ENCODE peak calls at places on chromosomes 7 and 10, in six cellular contexts. X, L, A, V, P and D are unnamed samples.

GRCh38 chr7:145082366-145083240 is 246.8 kb upstream of the TPK1 start:
- DNase-seq in X (no peak), L (no peak), A (no peak), V (no peak), P (no peak), D (no peak)

GRCh38 chr10:78417425-78418370 is 384.0 kb downstream of the RPS24 start:
- DNase-seq in X (no peak), L (no peak), A (no peak), V (no peak), P (no peak), D (no peak)

GRCh38 chr10:100989088-100989487 is 1.7 kb downstream of the TWNK start:
- DNase-seq in X (no peak), L (no peak), A (no peak), V (no peak), P (no peak), D (no peak)

GRCh38 chr10:71765907-71766716 is 7.2 kb downstream of the VSIR start:
- DNase-seq in X (no peak), L (no peak), A (no peak), V (no peak), P (no peak), D (no peak)

GRCh38 chr10:49312291-49312869 is 13.4 kb downstream of the C10orf71 start:
- DNase-seq in X (no peak), L (no peak), A (no peak), V (no peak), P (no peak), D (no peak)

GRCh38 chr7:18384491-18385143 is 110.9 kb upstream of the HDAC9 start:
- DNase-seq in X (no peak), L (no peak), A (no peak), V (no peak), P (no peak), D (no peak)

GRCh38 chr10:24762966-24763623 is 39.4 kb upstream of the ARHGAP21 start:
- DNase-seq in X (no peak), L (no peak), A (peak), V (no peak), P (peak), D (no peak)

GRCh38 chr7:27409776-27410175 is 167.2 kb downstream of the EVX1 start:
- DNase-seq in X (no peak), L (no peak), A (no peak), V (no peak), P (no peak), D (no peak)

GRCh38 chr10:5596611-5597341 is 69.6 kb downstream of the ASB13 start:
- DNase-seq in X (no peak), L (no peak), A (no peak), V (no peak), P (no peak), D (no peak)

GRCh38 chr7:4156190-4156589 is 525.9 kb upstream of the FOXK1 start:
- DNase-seq in X (no peak), L (no peak), A (no peak), V (no peak), P (peak), D (no peak)

GRCh38 chr10:78765726-78766335 is 302.9 kb upstream of the ZMIZ1 start:
- DNase-seq in X (no peak), L (no peak), A (no peak), V (no peak), P (no peak), D (no peak)

GRCh38 chr7:142813262-142813661 is 41.6 kb upstream of the EPHB6 start:
- DNase-seq in X (no peak), L (no peak), A (no peak), V (no peak), P (peak), D (no peak)

GRCh38 chr7:83484266-83484665 is 164.7 kb downstream of the SEMA3E start:
- DNase-seq in X (no peak), L (no peak), A (no peak), V (no peak), P (no peak), D (no peak)

GRCh38 chr7:138992052-138992531 is 10.9 kb upstream of the KIAA1549 start:
- DNase-seq in X (no peak), L (no peak), A (no peak), V (no peak), P (no peak), D (no peak)

DNA sequence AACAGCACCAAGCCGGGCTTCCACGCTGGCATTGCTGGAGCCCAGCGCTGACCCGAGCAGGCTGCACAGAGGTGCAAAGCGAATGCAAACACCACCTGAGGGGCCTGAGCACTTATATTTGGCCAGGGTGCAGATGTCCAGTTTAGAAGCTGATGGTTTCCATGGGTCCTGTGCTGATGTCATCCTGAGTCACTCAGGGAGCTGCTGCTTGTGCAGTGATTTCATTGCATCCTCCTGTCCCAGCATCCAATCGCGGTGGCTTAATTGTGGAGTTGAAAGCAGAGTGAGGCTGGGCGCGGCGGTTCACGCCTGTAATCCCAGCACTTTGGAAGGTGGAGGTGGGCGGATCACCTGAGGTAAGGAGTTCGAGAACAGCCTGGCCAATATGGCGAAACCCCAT is 410.2 kb upstream of the KLF6 start:
- DNase-seq in X (no peak), L (no peak), A (no peak), V (no peak), P (no peak), D (no peak)
- TF ChIP-seq TAF1 in X (no peak), L (no peak), A (no peak), V (no peak), P (no peak), D (no peak)

DNA sequence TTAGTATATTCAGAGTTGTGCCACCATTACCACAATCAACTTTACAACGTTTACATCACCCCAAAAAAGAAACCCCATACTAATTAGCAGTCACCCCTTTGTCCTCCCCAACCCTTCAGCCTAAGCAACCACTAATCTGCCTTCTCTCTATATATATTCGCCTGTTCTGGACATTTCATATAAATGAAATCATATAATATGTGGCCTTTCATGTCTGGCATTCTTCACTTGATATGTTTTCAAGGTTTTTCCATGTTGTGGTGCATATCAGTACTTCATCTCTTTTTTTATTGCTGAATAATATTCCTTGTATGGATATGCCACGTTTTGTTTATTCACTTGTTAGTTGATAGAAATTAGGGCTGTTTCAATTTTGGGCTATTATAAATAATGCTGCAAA is 70.4 kb downstream of the AASS start:
- DNase-seq in X (no peak), L (no peak), A (no peak), V (no peak), P (no peak), D (no peak)
- TF ChIP-seq POLR2AphosphoS5 in X (no peak), L (no peak), A (peak), V (no peak), P (no peak), D (no peak)

DNA sequence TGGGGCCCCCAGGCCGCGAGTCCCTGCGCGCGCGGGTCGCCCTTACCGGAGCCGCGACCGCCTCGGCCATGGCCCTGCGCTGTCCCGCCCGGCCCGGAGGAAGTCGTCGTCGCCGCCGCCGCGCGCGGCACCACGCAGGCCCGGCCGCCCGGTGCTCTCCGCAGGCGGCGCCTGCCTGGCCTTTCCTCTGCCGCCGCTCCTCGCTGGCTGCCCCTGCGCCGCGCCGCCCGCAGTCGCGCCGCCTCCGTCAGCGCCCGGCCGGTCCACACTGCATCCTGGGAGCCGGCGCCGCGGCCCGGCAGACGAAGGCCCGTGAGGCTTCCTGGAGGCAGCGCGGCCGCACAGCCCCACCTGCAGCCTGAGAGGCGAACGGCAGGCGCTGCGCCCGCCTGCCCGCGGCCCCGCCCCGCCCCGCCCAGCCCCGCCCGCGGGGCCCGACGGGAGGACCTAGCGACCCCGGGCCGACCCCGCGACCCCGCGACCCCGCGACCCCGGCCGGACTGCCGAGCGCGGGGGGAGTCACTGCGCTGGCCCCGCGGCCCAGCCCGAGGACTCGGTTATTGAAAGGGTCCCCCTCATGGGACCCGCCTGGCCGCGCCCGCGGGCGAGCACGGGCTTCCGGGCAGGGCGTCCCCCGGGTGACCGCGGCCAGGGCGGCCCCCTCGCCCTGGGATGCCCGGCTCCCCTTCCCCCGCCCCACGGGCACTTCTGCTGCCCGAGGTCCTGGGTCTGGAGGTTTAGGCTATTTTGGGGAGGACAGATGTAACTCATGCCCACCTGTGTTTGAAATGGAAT is at the start of gene ZNF746:
- DNase-seq in X (peak), L (peak), A (peak), V (peak), P (peak), D (peak)
- TF ChIP-seq POLR2A in X (no peak), L (no peak), A (peak), V (peak), P (no peak), D (peak)

GRCh38 chr10:29873941-29874340 is 185.4 kb downstream of the JCAD start:
- DNase-seq in X (no peak), L (no peak), A (no peak), V (no peak), P (no peak), D (no peak)
- TF ChIP-seq TAF1 in X (no peak), L (no peak), A (no peak), V (no peak), P (no peak), D (no peak)

DNA sequence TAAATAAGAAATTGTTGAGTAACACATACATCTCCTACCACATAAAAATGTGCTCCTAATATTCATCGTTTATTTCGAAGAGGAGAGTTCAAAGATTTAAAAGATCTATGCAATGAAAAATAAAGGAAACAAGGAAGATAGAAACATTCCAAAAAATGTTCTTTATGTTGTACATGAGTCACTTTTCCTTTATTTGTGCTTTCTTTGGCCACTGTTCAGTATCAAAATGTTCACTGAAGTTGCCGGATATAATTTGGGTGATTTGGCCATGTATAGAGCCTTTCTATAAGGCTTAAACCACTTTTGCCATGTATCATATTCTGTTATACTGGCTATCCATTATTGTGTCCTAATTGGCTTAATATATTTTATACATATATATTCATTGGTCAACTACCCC is 62.9 kb upstream of the PRR15 start:
- DNase-seq in X (no peak), L (no peak), A (no peak), V (no peak), P (no peak), D (no peak)
- TF ChIP-seq POLR2AphosphoS5 in X (no peak), L (no peak), A (no peak), V (no peak), P (no peak), D (no peak)

DNA sequence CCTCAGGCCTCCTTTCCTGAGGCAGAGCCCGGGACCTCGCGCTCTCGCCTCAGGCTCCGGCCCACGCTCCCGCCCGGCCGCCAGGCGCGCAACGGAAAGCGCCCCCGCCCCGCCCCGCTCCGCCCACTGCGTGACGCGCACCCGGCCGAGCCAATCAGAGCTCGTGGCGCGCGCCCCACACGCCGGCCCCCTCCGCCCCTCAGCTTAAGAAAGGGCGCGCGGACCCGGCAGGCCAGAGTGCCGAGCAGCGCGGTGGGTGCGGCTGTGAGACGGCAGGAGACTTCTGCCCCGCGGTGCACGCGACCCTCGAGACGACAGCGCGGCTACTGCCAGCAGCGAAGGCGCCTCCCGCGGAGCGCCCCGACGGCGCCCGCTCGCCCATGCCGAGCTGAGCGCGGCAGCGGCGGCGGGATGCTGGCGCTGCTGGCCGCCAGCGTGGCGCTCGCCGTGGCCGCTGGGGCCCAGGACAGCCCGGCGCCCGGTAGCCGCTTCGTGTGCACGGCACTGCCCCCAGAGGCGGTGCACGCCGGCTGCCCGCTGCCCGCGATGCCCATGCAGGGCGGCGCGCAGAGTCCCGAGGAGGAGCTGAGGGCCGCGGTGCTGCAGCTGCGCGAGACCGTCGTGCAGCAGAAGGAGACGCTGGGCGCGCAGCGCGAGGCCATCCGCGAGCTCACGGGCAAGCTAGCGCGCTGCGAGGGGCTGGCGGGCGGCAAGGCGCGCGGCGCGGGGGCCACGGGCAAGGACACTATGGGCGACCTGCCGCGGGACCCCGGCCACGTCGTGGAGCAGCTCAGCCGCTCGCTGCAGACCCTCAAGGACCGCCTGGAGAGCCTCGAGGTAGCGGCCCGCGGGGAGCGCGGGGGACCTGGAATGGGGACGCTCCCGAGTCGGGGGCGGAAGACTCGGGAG is at the start of gene NPTX2:
- DNase-seq in X (no peak), L (no peak), A (peak), V (no peak), P (no peak), D (no peak)
- TF ChIP-seq POLR2A in X (no peak), L (no peak), A (peak), V (no peak), P (no peak), D (no peak)

DNA sequence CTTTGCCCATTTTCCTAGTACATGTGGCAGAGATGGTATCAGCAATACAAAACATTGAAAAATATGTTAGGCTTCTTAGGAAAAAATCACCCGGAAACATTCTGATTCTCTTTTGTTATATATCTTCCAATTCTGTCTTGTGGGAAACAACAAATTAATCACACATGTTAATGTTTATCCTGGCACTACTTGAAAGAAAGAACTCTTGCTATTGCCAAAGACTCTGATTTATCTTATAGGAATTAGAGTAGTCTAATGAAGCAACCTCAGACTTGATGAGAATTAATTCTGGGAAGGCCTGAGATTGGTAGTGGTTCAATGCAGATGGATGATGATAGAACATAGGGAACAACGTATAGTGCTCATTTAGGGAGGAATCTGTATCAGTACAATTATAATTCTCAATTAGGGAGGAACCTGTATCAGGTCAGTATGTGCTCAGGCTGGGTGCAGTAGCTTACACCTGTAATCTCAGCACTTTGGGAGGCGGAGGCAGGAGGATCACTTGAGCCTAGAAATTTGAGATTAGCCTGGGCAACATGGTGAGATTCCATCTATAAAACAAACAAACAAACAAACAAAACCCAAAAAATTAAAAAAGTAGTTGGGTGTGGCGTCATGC is 50.7 kb downstream of the TAS2R16 start:
- DNase-seq in X (no peak), L (no peak), A (no peak), V (no peak), P (no peak), D (no peak)
- TF ChIP-seq TAF1 in X (no peak), L (no peak), A (no peak), V (no peak), P (no peak), D (no peak)